ENCODE peak calls at places on chromosomes 11 and 22, in four cellular contexts. A, F, Q and W are unnamed samples.

GRCh38 chr11:78790784-78791183 is 216.1 kb upstream of the NARS2 start:
- DNase-seq in A (no peak), Q (no peak), F (no peak), W (no peak)

GRCh38 chr22:48574776-48575566 is 1252.7 kb downstream of the BRD1 start:
- DNase-seq in A (no peak), Q (no peak), F (no peak), W (no peak)

GRCh38 chr11:8095356-8095755 is 14.3 kb downstream of the TUB start:
- DNase-seq in Q (no peak), F (no peak), A (no peak), W (no peak)

GRCh38 chr11:94678901-94679300 is 89.3 kb upstream of the AMOTL1 start:
- DNase-seq in F (no peak), Q (no peak), A (no peak), W (no peak)

GRCh38 chr11:569273-569885 is 6.9 kb upstream of the PHRF1 start:
- DNase-seq in F (no peak), Q (no peak), A (no peak), W (no peak)

GRCh38 chr22:20022231-20023069 is 1.5 kb downstream of the TANGO2 start:
- DNase-seq in Q (no peak), A (no peak), F (no peak), W (no peak)

GRCh38 chr22:18109410-18110193 is 1.0 kb upstream of the TUBA8 start:
- DNase-seq in F (no peak), A (peak), Q (no peak), W (no peak)

GRCh38 chr11:60376601-60377000 is 1.7 kb upstream of the MS4A7 start:
- DNase-seq in F (no peak), A (no peak), Q (no peak), W (no peak)